ENCODE peak calls at places on chromosomes 16 and 17, in nine cellular contexts. X is heart left ventricle, C is upper lobe of left lung, M is K562, U is Peyer's patch, W is tibial nerve, I is stomach, J is body of pancreas, S is vagina. K is an unnamed sample.

GRCh38 chr17:30552994-30553565 is 75.9 kb downstream of the GOSR1 start:
- DNase-seq in X (no peak), C (no peak), M (no peak), U (no peak), W (no peak), I (peak; percentile 9), J (no peak), S (no peak), K (no peak)

GRCh38 chr16:11586856-11587642 is at the start of gene LITAF:
- DNase-seq in X (peak; percentile 74), C (peak; percentile 72), M (peak; percentile 55), U (peak; percentile 82), W (peak; percentile 53), I (peak; percentile 78), J (peak; percentile 62), S (no peak), K (peak; percentile 94)

GRCh38 chr16:65524997-65525396 is 403.1 kb upstream of the CDH11 start:
- DNase-seq in X (peak; percentile 20), C (no peak), M (no peak), U (no peak), W (no peak), I (no peak), J (no peak), S (no peak), K (no peak)

GRCh38 chr17:4715071-4715749 is 4.8 kb downstream of the ARRB2 start:
- DNase-seq in X (no peak), C (no peak), M (no peak), U (peak; percentile 70), W (no peak), I (no peak), J (no peak), S (no peak), K (no peak)

GRCh38 chr17:4822835-4823234 is 10.3 kb upstream of the MINK1 start:
- DNase-seq in X (no peak), C (no peak), M (no peak), U (no peak), W (no peak), I (no peak), J (no peak), S (no peak), K (no peak)

GRCh38 chr17:61260061-61260797 is 139.4 kb upstream of the TBX2 start:
- DNase-seq in X (peak; percentile 46), C (no peak), M (no peak), U (no peak), W (peak; percentile 29), I (no peak), J (peak; percentile 14), S (no peak), K (no peak)

GRCh38 chr17:79485991-79486390 is 124.9 kb downstream of the RBFOX3 start:
- DNase-seq in X (no peak), C (no peak), M (no peak), U (no peak), W (no peak), I (no peak), J (no peak), S (no peak), K (no peak)

GRCh38 chr17:80473701-80474100 is 2.7 kb downstream of the NPTX1 start:
- DNase-seq in X (no peak), C (no peak), M (no peak), U (no peak), W (no peak), I (no peak), J (no peak), S (no peak), K (no peak)

GRCh38 chr17:27463235-27463677 is 7.0 kb downstream of the KSR1 start:
- DNase-seq in X (no peak), C (no peak), M (no peak), U (no peak), W (no peak), I (no peak), J (no peak), S (no peak), K (no peak)

GRCh38 chr17:50661795-50662391 is 27.2 kb downstream of the ABCC3 start:
- DNase-seq in X (peak; percentile 29), C (peak; percentile 85), M (peak; percentile 91), U (peak; percentile 86), W (peak; percentile 25), I (peak; percentile 77), J (peak; percentile 75), S (no peak), K (no peak)

GRCh38 chr17:16050844-16051243 is 51.2 kb downstream of the TTC19 start:
- DNase-seq in X (no peak), C (no peak), M (no peak), U (no peak), W (no peak), I (no peak), J (no peak), S (no peak), K (no peak)

GRCh38 chr17:28133562-28133970 is 91.1 kb downstream of the NLK start:
- DNase-seq in X (no peak), C (no peak), M (no peak), U (no peak), W (no peak), I (no peak), J (no peak), S (no peak), K (no peak)

GRCh38 chr16:79618712-79619050 is 18.1 kb upstream of the MAF start:
- DNase-seq in X (no peak), C (no peak), M (no peak), U (no peak), W (no peak), I (no peak), J (no peak), S (no peak), K (no peak)

GRCh38 chr17:57713140-57713539 is 32.0 kb downstream of the CCDC182 start:
- DNase-seq in X (no peak), C (no peak), M (no peak), U (no peak), W (no peak), I (no peak), J (no peak), S (no peak), K (no peak)

GRCh38 chr16:50224297-50224696 is 42.1 kb upstream of the ADCY7 start:
- DNase-seq in X (no peak), C (no peak), M (no peak), U (no peak), W (no peak), I (no peak), J (no peak), S (no peak), K (no peak)

GRCh38 chr16:35414563-35414962 is 1955.2 kb downstream of the TP53TG3F start:
- DNase-seq in X (no peak), C (no peak), M (no peak), U (no peak), W (no peak), I (no peak), J (no peak), S (no peak), K (no peak)

GRCh38 chr16:74309789-74310781 is 13.5 kb downstream of the PSMD7 start:
- DNase-seq in X (no peak), C (no peak), M (peak; percentile 59), U (no peak), W (peak; percentile 28), I (no peak), J (peak; percentile 41), S (no peak), K (no peak)

GRCh38 chr17:66268247-66268927 is 34.0 kb upstream of the PRKCA start:
- DNase-seq in X (no peak), C (no peak), M (no peak), U (no peak), W (no peak), I (no peak), J (no peak), S (no peak), K (no peak)
- TF ChIP-seq POLR2A in X (no peak), C (no peak), M (no peak), U (no peak), W (no peak), I (no peak), J (no peak), S (no peak), K (no peak)

GRCh38 chr16:20073203-20074088 is at the start of gene GPR139:
- DNase-seq in X (no peak), C (no peak), M (no peak), U (no peak), W (no peak), I (no peak), J (no peak), S (no peak), K (peak; percentile 61)
- H3K4me3 ChIP-seq in X (no peak within 1 kb of the TSS), C (no peak within 1 kb of the TSS), M (no peak within 1 kb of the TSS), U (no peak within 1 kb of the TSS), W (no peak within 1 kb of the TSS), I (no peak within 1 kb of the TSS), J (no peak within 1 kb of the TSS), S (no peak within 1 kb of the TSS), K (no peak within 1 kb of the TSS)

GRCh38 chr17:68431661-68432071 is 25.6 kb downstream of the WIPI1 start:
- DNase-seq in X (no peak), C (no peak), M (peak; percentile 38), U (no peak), W (no peak), I (no peak), J (no peak), S (peak; percentile 42), K (no peak)
- TF ChIP-seq CTCF in X (peak; percentile 18), C (no peak), M (peak; percentile 55), U (no peak), W (no peak), I (no peak), J (no peak), S (peak; percentile 3), K (no peak)

GRCh38 chr17:81991684-81992513 is 14.5 kb downstream of the ASPSCR1 start:
- DNase-seq in X (peak; percentile 75), C (peak; percentile 95), M (no peak), U (peak; percentile 89), W (no peak), I (peak; percentile 96), J (peak; percentile 92), S (no peak), K (peak; percentile 92)
- TF ChIP-seq POLR2A in X (no peak), C (no peak), M (no peak), U (peak; percentile 50), W (no peak), I (no peak), J (no peak), S (no peak), K (no peak)

GRCh38 chr16:12874135-12874534 is 27.3 kb upstream of the SHISA9 start:
- DNase-seq in X (no peak), C (no peak), M (no peak), U (no peak), W (no peak), I (no peak), J (no peak), S (no peak), K (no peak)
- H3K4me3 ChIP-seq in X (no peak overlapping the region), C (no peak overlapping the region), M (no peak overlapping the region), U (no peak overlapping the region), W (no peak overlapping the region), I (no peak overlapping the region), J (no peak overlapping the region), S (no peak overlapping the region), K (no peak overlapping the region)

GRCh38 chr17:74785096-74785980 is 9.2 kb upstream of the NAT9 start:
- DNase-seq in X (no peak), C (no peak), M (no peak), U (no peak), W (no peak), I (no peak), J (no peak), S (no peak), K (no peak)
- TF ChIP-seq CTCF in X (no peak), C (no peak), M (peak; percentile 20), U (no peak), W (no peak), I (no peak), J (no peak), S (no peak), K (no peak)

K was measured in lower leg skin.